ENCODE peak calls at places on chromosomes 3 and 15, in seven cellular contexts. V is iris pigment epithelial cell, P is glutamatergic neuron, T is mucosa of gallbladder, M is left ventricle myocardium inferior, D is adrenal gland, B is AG08395. Y is an unnamed sample.

GRCh38 chr3:150407818-150408231 is 273 bp upstream of the TSC22D2 start:
- DNase-seq in V (peak), P (no peak), T (peak), M (peak), D (peak), B (no peak), Y (no peak)

GRCh38 chr15:88613074-88613944 is 7.8 kb upstream of the AEN start:
- DNase-seq in V (peak), P (no peak), T (no peak), M (no peak), D (no peak), B (no peak), Y (no peak)

GRCh38 chr3:185267193-185267592 is 13.3 kb upstream of the EHHADH start:
- DNase-seq in V (no peak), P (no peak), T (no peak), M (no peak), D (no peak), B (no peak), Y (no peak)

GRCh38 chr3:133939496-133939835 is 43.8 kb upstream of the RAB6B start:
- DNase-seq in V (no peak), P (no peak), T (no peak), M (no peak), D (no peak), B (no peak), Y (no peak)

GRCh38 chr3:10228248-10228950 is 19.9 kb upstream of the TATDN2 start:
- DNase-seq in V (peak), P (no peak), T (no peak), M (no peak), D (no peak), B (no peak), Y (no peak)

GRCh38 chr3:115772951-115773350 is 149.6 kb downstream of the GAP43 start:
- DNase-seq in V (no peak), P (no peak), T (no peak), M (no peak), D (no peak), B (no peak), Y (no peak)

GRCh38 chr3:16884084-16884747 is 539 bp upstream of the PLCL2 start:
- DNase-seq in V (peak), P (peak), T (peak), M (peak), D (peak), B (peak), Y (peak)

GRCh38 chr3:12125772-12126171 is 32.9 kb downstream of the TIMP4 start:
- DNase-seq in V (no peak), P (no peak), T (no peak), M (no peak), D (no peak), B (no peak), Y (no peak)

GRCh38 chr3:24128195-24129005 is 183.3 kb downstream of the NR1D2 start:
- DNase-seq in V (peak), P (no peak), T (no peak), M (no peak), D (no peak), B (peak), Y (peak)

GRCh38 chr3:42001777-42002176 is 39.9 kb upstream of the ULK4 start:
- DNase-seq in V (no peak), P (no peak), T (no peak), M (no peak), D (no peak), B (no peak), Y (no peak)

GRCh38 chr15:85542895-85543331 is 162.5 kb downstream of the AKAP13 start:
- DNase-seq in V (no peak), P (no peak), T (no peak), M (no peak), D (no peak), B (no peak), Y (no peak)

GRCh38 chr3:182962162-182962561 is 18.2 kb downstream of the DCUN1D1 start:
- DNase-seq in V (no peak), P (no peak), T (no peak), M (no peak), D (peak), B (no peak), Y (no peak)

GRCh38 chr3:156631323-156631722 is 43.1 kb upstream of the TIPARP start:
- DNase-seq in V (no peak), P (no peak), T (no peak), M (no peak), D (no peak), B (no peak), Y (no peak)

GRCh38 chr15:86444527-86444926 is 364.9 kb downstream of the AGBL1 start:
- DNase-seq in V (no peak), P (no peak), T (no peak), M (no peak), D (no peak), B (no peak), Y (no peak)

GRCh38 chr15:89936051-89936792 is 23.5 kb upstream of the ARPIN start:
- DNase-seq in V (no peak), P (no peak), T (no peak), M (no peak), D (no peak), B (no peak), Y (no peak)

GRCh38 chr3:133112666-133113065 is 74.5 kb downstream of the TMEM108 start:
- DNase-seq in V (peak), P (no peak), T (no peak), M (no peak), D (no peak), B (no peak), Y (no peak)

GRCh38 chr3:180184806-180185205 is 148.1 kb upstream of the PEX5L start:
- DNase-seq in V (no peak), P (no peak), T (no peak), M (no peak), D (no peak), B (no peak), Y (peak)

GRCh38 chr15:69540622-69541021 is 88.0 kb downstream of the RPLP1 start:
- DNase-seq in V (no peak), P (peak), T (no peak), M (no peak), D (no peak), B (no peak), Y (no peak)

GRCh38 chr3:64647825-64648224 is 40.0 kb downstream of the ADAMTS9 start:
- DNase-seq in V (no peak), P (no peak), T (no peak), M (no peak), D (no peak), B (no peak), Y (no peak)

GRCh38 chr3:148600902-148601765 is 96.6 kb upstream of the AGTR1 start:
- DNase-seq in V (no peak), P (no peak), T (peak), M (no peak), D (no peak), B (no peak), Y (no peak)

GRCh38 chr3:115476472-115476871 is 146.8 kb upstream of the GAP43 start:
- DNase-seq in V (no peak), P (no peak), T (no peak), M (no peak), D (no peak), B (no peak), Y (no peak)